ENCODE peak calls at places on chromosomes 4 and X, in ten cellular contexts. X is activated gamma-delta T cell; C is SW480; T is foreskin melanocyte; W is effector memory CD8-positive, alpha-beta T cell; A is tibial nerve; K is fibroblast of lung; M is stimulated activated CD4-positive, alpha-beta T cell treated with anti-CD3 and anti-CD28 coated beads, Interleukin-2, amount 100 ng/mL, for 24 hours; S is AG08395; L is CD4-positive, alpha-beta T cell. Z is an unnamed sample.

GRCh38 chrX:47311857-47312774 is 58.3 kb upstream of the ZNF157 start:
- DNase-seq in X (no peak), C (peak), T (peak), W (peak), A (peak), K (peak), M (peak), S (peak), L (peak), Z (peak)

GRCh38 chr4:7507381-7507780 is 72.7 kb upstream of the PSAPL1 start:
- DNase-seq in X (no peak), C (no peak), T (no peak), W (no peak), A (no peak), K (no peak), M (no peak), S (peak), L (no peak), Z (no peak)

GRCh38 chr4:122531514-122531913 is 75.0 kb upstream of the IL2 start:
- DNase-seq in X (no peak), C (no peak), T (no peak), W (no peak), A (no peak), K (no peak), M (no peak), S (no peak), L (no peak), Z (no peak)

GRCh38 chr4:54550415-54551171 is 107.2 kb upstream of the KIT start:
- DNase-seq in X (no peak), C (no peak), T (no peak), W (no peak), A (no peak), K (peak), M (no peak), S (peak), L (no peak), Z (no peak)

GRCh38 chrX:15908891-15909290 is 54.3 kb upstream of the AP1S2 start:
- DNase-seq in X (no peak), C (no peak), T (peak), W (no peak), A (no peak), K (no peak), M (no peak), S (no peak), L (no peak), Z (no peak)

GRCh38 chr4:90112715-90113114 is 14.5 kb upstream of the CCSER1 start:
- DNase-seq in X (no peak), C (no peak), T (no peak), W (no peak), A (no peak), K (no peak), M (no peak), S (no peak), L (no peak), Z (no peak)

GRCh38 chrX:121160987-121161386 is 113.6 kb downstream of the GLUD2 start:
- DNase-seq in X (no peak), C (no peak), T (no peak), W (no peak), A (no peak), K (no peak), M (no peak), S (no peak), L (no peak), Z (no peak)

GRCh38 chr4:76543378-76543777 is 108.3 kb downstream of the SHROOM3 start:
- DNase-seq in X (no peak), C (no peak), T (no peak), W (no peak), A (no peak), K (no peak), M (no peak), S (no peak), L (no peak), Z (no peak)

GRCh38 chrX:148371251-148371650 is 129.2 kb upstream of the AFF2 start:
- DNase-seq in X (no peak), C (no peak), T (no peak), W (no peak), A (no peak), K (no peak), M (no peak), S (no peak), L (no peak), Z (no peak)